ENCODE peak calls at places on chromosomes 7 and 10, in eight cellular contexts. W, X, A, I, U, G, C and B are unnamed samples.

GRCh38 chr7:103887050-103887449 is 102.4 kb downstream of the RELN start:
- DNase-seq in W (no peak), X (no peak), A (no peak), I (no peak), U (no peak), G (no peak), C (no peak), B (no peak)

GRCh38 chr7:28166982-28167715 is 13.4 kb downstream of the JAZF1 start:
- DNase-seq in W (no peak), X (no peak), A (no peak), I (no peak), U (no peak), G (no peak), C (no peak), B (no peak)

GRCh38 chr10:102435098-102435497 is 2.7 kb upstream of the CUEDC2 start:
- DNase-seq in W (no peak), X (no peak), A (no peak), I (no peak), U (no peak), G (no peak), C (no peak), B (no peak)

GRCh38 chr7:6430271-6430940 is 17.3 kb downstream of the DAGLB start:
- DNase-seq in W (no peak), X (peak), A (no peak), I (no peak), U (no peak), G (no peak), C (no peak), B (no peak)

GRCh38 chr7:44211126-44211675 is 10.4 kb downstream of the YKT6 start:
- DNase-seq in W (no peak), X (no peak), A (no peak), I (no peak), U (no peak), G (no peak), C (no peak), B (no peak)

GRCh38 chr10:12597176-12597575 is 247.8 kb downstream of the CAMK1D start:
- DNase-seq in W (no peak), X (no peak), A (no peak), I (no peak), U (no peak), G (no peak), C (no peak), B (no peak)

GRCh38 chr7:12067156-12067831 is 143.8 kb upstream of the TMEM106B start:
- DNase-seq in W (peak), X (peak), A (peak), I (no peak), U (peak), G (peak), C (no peak), B (peak)

GRCh38 chr10:124403548-124403947 is 15.2 kb downstream of the OAT start:
- DNase-seq in W (no peak), X (peak), A (peak), I (no peak), U (peak), G (no peak), C (no peak), B (peak)

GRCh38 chr7:36090976-36091375 is 62.1 kb upstream of the EEPD1 start:
- DNase-seq in W (no peak), X (no peak), A (no peak), I (no peak), U (no peak), G (no peak), C (no peak), B (no peak)

GRCh38 chr7:28442540-28443420 is 30.5 kb downstream of the CREB5 start:
- DNase-seq in W (peak), X (no peak), A (no peak), I (no peak), U (no peak), G (no peak), C (no peak), B (no peak)

GRCh38 chr10:104824378-104825006 is 183.4 kb downstream of the SORCS3 start:
- DNase-seq in W (peak), X (peak), A (no peak), I (no peak), U (peak), G (no peak), C (no peak), B (peak)

GRCh38 chr10:35574924-35575352 is 30.2 kb upstream of the GJD4 start:
- DNase-seq in W (no peak), X (no peak), A (peak), I (no peak), U (no peak), G (no peak), C (no peak), B (peak)

GRCh38 chr10:102231357-102232318 is 5.5 kb downstream of the ELOVL3 start:
- DNase-seq in W (peak), X (peak), A (no peak), I (no peak), U (peak), G (peak), C (no peak), B (no peak)

GRCh38 chr7:141533149-141533949 is 17.9 kb upstream of the AGK start:
- DNase-seq in W (peak), X (peak), A (peak), I (no peak), U (peak), G (peak), C (peak), B (peak)

GRCh38 chr7:27636326-27637006 is 26.2 kb downstream of the HIBADH start:
- DNase-seq in W (no peak), X (no peak), A (peak), I (no peak), U (no peak), G (no peak), C (no peak), B (peak)

GRCh38 chr7:6652446-6653011 is 15.4 kb downstream of the ZNF316 start:
- DNase-seq in W (no peak), X (no peak), A (no peak), I (no peak), U (no peak), G (no peak), C (no peak), B (no peak)

GRCh38 chr10:93445097-93445960 is 36.8 kb downstream of the MYOF start:
- DNase-seq in W (no peak), X (no peak), A (peak), I (no peak), U (peak), G (no peak), C (peak), B (peak)

GRCh38 chr7:40922316-40922670 is 780.6 kb downstream of the INHBA start:
- DNase-seq in W (no peak), X (no peak), A (peak), I (no peak), U (no peak), G (no peak), C (no peak), B (peak)

GRCh38 chr7:602341-603141 is 82.9 kb upstream of the PDGFA start:
- DNase-seq in W (peak), X (peak), A (no peak), I (no peak), U (no peak), G (no peak), C (no peak), B (no peak)

GRCh38 chr10:58385784-58386112 is 538 bp downstream of the TFAM start:
- DNase-seq in W (peak), X (peak), A (no peak), I (no peak), U (peak), G (no peak), C (no peak), B (no peak)

GRCh38 chr10:52701647-52702046 is 70.9 kb downstream of the MBL2 start:
- DNase-seq in W (no peak), X (no peak), A (no peak), I (no peak), U (no peak), G (no peak), C (no peak), B (no peak)

GRCh38 chr10:63671317-63671937 is 150.2 kb downstream of the REEP3 start:
- DNase-seq in W (no peak), X (no peak), A (peak), I (no peak), U (peak), G (no peak), C (no peak), B (peak)

GRCh38 chr10:124734311-124735166 is 9.6 kb downstream of the FAM53B start:
- DNase-seq in W (peak), X (no peak), A (no peak), I (no peak), U (no peak), G (no peak), C (no peak), B (no peak)

GRCh38 chr7:9978111-9979064 is 995.3 kb upstream of the PHF14 start:
- DNase-seq in W (no peak), X (no peak), A (no peak), I (no peak), U (no peak), G (no peak), C (no peak), B (no peak)

GRCh38 chr7:1112625-1113547 is 25.0 kb downstream of the GPER1 start:
- DNase-seq in W (no peak), X (no peak), A (no peak), I (no peak), U (no peak), G (no peak), C (no peak), B (no peak)

GRCh38 chr7:88141025-88141424 is 78.8 kb downstream of the SRI start:
- DNase-seq in W (no peak), X (no peak), A (no peak), I (no peak), U (no peak), G (no peak), C (no peak), B (no peak)

GRCh38 chr7:71239517-71239916 is 107.6 kb downstream of the GALNT17 start:
- DNase-seq in W (no peak), X (no peak), A (no peak), I (no peak), U (peak), G (no peak), C (no peak), B (no peak)

GRCh38 chr10:33336606-33337334 is 2.3 kb upstream of the NRP1 start:
- DNase-seq in W (peak), X (peak), A (no peak), I (no peak), U (peak), G (no peak), C (no peak), B (no peak)